ENCODE peak calls at places on chromosomes 4 and X, in four cellular contexts. W is K562, A is upper lobe of right lung, U is GM23338. Y is an unnamed sample.

GRCh38 chr4:37836838-37837413 is 10.4 kb downstream of the PGM2 start:
- DNase-seq in W (no peak), A (no peak), U (no peak), Y (no peak)

GRCh38 chrX:11698747-11699146 is 33.0 kb upstream of the ARHGAP6 start:
- DNase-seq in W (no peak), A (no peak), U (no peak), Y (no peak)

GRCh38 chr4:163063891-163064290 is 102.8 kb downstream of the NAF1 start:
- DNase-seq in W (no peak), A (no peak), U (no peak), Y (no peak)

GRCh38 chr4:8291036-8291682 is 21.6 kb downstream of the HTRA3 start:
- DNase-seq in W (no peak), A (peak; percentile 56), U (no peak), Y (no peak)

GRCh38 chrX:1481636-1482529 is 29.2 kb upstream of the ASMTL start:
- DNase-seq in W (peak; percentile 15), A (peak; percentile 71), U (peak; percentile 88), Y (peak; percentile 2)

GRCh38 chrX:151815461-151815860 is 80.9 kb downstream of the CNGA2 start:
- DNase-seq in W (no peak), A (no peak), U (no peak), Y (no peak)

GRCh38 chrX:132257116-132257515 is 37.9 kb upstream of the RAP2C start:
- DNase-seq in W (no peak), A (no peak), U (no peak), Y (no peak)

GRCh38 chr4:123995939-123996338 is 599.3 kb downstream of the SPRY1 start:
- DNase-seq in W (no peak), A (no peak), U (no peak), Y (peak; percentile 40)

GRCh38 chr4:138308421-138308820 is 66.3 kb upstream of the SLC7A11 start:
- DNase-seq in W (no peak), A (no peak), U (no peak), Y (peak; percentile 89)

GRCh38 chr4:187017156-187017555 is 293.5 kb upstream of the FAT1 start:
- DNase-seq in W (no peak), A (no peak), U (peak; percentile 45), Y (no peak)

GRCh38 chr4:659851-660250 is 14.2 kb downstream of the ATP5ME start:
- DNase-seq in W (no peak), A (no peak), U (no peak), Y (no peak)

GRCh38 chrX:133350751-133351150 is 64.5 kb downstream of the GPC4 start:
- DNase-seq in W (no peak), A (no peak), U (no peak), Y (no peak)

GRCh38 chr4:38150766-38151165 is 190.6 kb downstream of the PTTG2 start:
- DNase-seq in W (no peak), A (no peak), U (no peak), Y (no peak)

GRCh38 chrX:10631416-10632145 is 11.2 kb upstream of the MID1 start:
- DNase-seq in W (no peak), A (no peak), U (no peak), Y (no peak)

GRCh38 chr4:32133734-32134133 is 1413.6 kb downstream of the PCDH7 start:
- DNase-seq in W (no peak), A (no peak), U (peak; percentile 30), Y (no peak)

GRCh38 chrX:153639177-153640044 is 7.6 kb upstream of the DUSP9 start:
- DNase-seq in W (no peak), A (no peak), U (no peak), Y (no peak)

GRCh38 chr4:115360441-115360840 is 247.0 kb upstream of the NDST4 start:
- DNase-seq in W (no peak), A (no peak), U (no peak), Y (no peak)

GRCh38 chrX:30561191-30561590 is 16.4 kb downstream of the TASL start:
- DNase-seq in W (no peak), A (no peak), U (no peak), Y (no peak)

GRCh38 chr4:176654565-176655216 is 138.0 kb downstream of the VEGFC start:
- DNase-seq in W (no peak), A (no peak), U (no peak), Y (no peak)

GRCh38 chr4:26212528-26212927 is 108.3 kb upstream of the RBPJ start:
- DNase-seq in W (no peak), A (no peak), U (no peak), Y (no peak)

GRCh38 chr4:10639100-10639499 is 45.5 kb downstream of the CLNK start:
- DNase-seq in W (no peak), A (no peak), U (no peak), Y (no peak)

GRCh38 chrX:102832661-102833060 is 104.4 kb upstream of the RAB40AL start:
- DNase-seq in W (peak; percentile 18), A (no peak), U (peak; percentile 26), Y (no peak)

GRCh38 chr4:116397291-116397690 is 688.1 kb downstream of the TRAM1L1 start:
- DNase-seq in W (no peak), A (no peak), U (peak; percentile 6), Y (no peak)

GRCh38 chrX:56764975-56765791 is 36.1 kb downstream of the NBDY start:
- DNase-seq in W (no peak), A (peak; percentile 13), U (no peak), Y (no peak)

GRCh38 chrX:78066110-78066509 is 37.9 kb upstream of the PGK1 start:
- DNase-seq in W (no peak), A (no peak), U (no peak), Y (no peak)

GRCh38 chr4:100657187-100657586 is 139.4 kb upstream of the EMCN start:
- DNase-seq in W (no peak), A (no peak), U (no peak), Y (no peak)

GRCh38 chr4:186724048-186724860 is 598 bp upstream of the FAT1 start:
- DNase-seq in W (peak; percentile 35), A (peak; percentile 72), U (peak; percentile 91), Y (no peak)

GRCh38 chrX:52271212-52271611 is 86.5 kb downstream of the MAGED4 start:
- DNase-seq in W (no peak), A (no peak), U (peak; percentile 64), Y (no peak)

GRCh38 chr4:4864940-4865704 is 5.7 kb downstream of the MSX1 start:
- DNase-seq in W (no peak), A (no peak), U (peak; percentile 72), Y (no peak)

GRCh38 chr4:4865705-4866123 is 6.2 kb downstream of the MSX1 start:
- DNase-seq in W (no peak), A (no peak), U (peak; percentile 43), Y (no peak)

GRCh38 chr4:4862665-4863482 is 3.4 kb downstream of the MSX1 start:
- DNase-seq in W (no peak), A (no peak), U (peak; percentile 66), Y (no peak)

GRCh38 chr4:4866124-4866832 is 6.8 kb downstream of the MSX1 start:
- DNase-seq in W (no peak), A (no peak), U (peak; percentile 57), Y (no peak)

GRCh38 chr4:4864443-4864939 is 5.0 kb downstream of the MSX1 start:
- DNase-seq in W (no peak), A (no peak), U (no peak), Y (no peak)
- H3K27ac ChIP-seq in W (no peak overlapping the region), A (no peak overlapping the region), U (no peak overlapping the region), Y (no peak overlapping the region)

GRCh38 chr4:148405161-148405893 is 36.9 kb downstream of the NR3C2 start:
- DNase-seq in W (no peak), A (no peak), U (no peak), Y (no peak)
- H3K27ac ChIP-seq in W (no peak overlapping the region), A (no peak overlapping the region), U (no peak overlapping the region), Y (no peak overlapping the region)

GRCh38 chr4:1784395-1784788 is 8.7 kb upstream of the FGFR3 start:
- DNase-seq in W (no peak), A (no peak), U (no peak), Y (no peak)

GRCh38 chr4:1785592-1785991 is 7.5 kb upstream of the FGFR3 start:
- DNase-seq in W (no peak), A (no peak), U (no peak), Y (no peak)

GRCh38 chr4:1783970-1784369 is 9.1 kb upstream of the FGFR3 start:
- DNase-seq in W (peak; percentile 50), A (no peak), U (no peak), Y (no peak)

GRCh38 chr4:1786544-1787362 is 6.3 kb upstream of the FGFR3 start:
- DNase-seq in W (no peak), A (no peak), U (no peak), Y (no peak)

DNA sequence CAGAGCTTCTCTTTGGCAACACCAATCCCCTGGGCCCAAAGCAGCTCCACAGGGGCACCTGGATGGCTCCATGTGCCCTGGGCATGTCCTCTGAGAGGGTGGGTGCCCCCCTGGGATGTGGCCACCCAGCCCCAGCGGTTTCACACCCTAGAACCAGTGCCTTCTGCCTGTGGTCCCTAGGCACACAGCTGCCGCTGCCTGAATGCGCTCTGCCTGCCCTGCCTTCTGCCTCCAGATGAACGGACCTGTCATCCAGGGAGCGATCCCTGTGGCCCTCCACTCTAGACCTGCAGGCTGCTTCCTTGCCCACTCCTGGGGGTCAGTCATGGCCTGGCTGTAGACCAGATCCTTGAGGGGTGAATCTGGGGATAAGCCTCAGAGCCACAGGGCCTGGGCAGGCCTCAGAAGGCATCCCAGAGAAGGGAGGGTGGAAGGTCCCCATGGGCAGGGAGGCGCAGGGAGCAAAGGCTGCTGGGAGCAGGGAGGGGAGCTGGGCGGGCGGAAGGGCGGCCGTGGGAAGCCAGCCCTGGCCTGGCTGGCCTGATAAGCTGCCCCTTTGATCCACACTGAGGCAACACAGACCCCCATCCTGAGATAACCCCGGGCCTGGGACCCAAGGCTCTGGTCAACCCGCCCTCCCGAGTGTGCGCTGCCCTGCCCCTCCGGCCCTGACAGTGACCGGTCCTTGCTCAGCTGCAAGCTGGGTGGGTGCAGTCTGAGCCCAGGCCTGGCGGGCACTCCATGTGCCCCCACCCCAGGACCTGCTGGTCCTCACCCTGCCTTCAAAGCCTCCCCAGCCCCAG is 8.1 kb upstream of the FGFR3 start:
- DNase-seq in W (peak; percentile 88), A (no peak), U (no peak), Y (no peak)
- H3K27ac ChIP-seq in W (peak overlapping the region; percentile 62), A (no peak overlapping the region), U (no peak overlapping the region), Y (no peak overlapping the region)

GRCh38 chrX:107721318-107721717 is 54.3 kb downstream of the TSC22D3 start:
- DNase-seq in W (no peak), A (no peak), U (no peak), Y (no peak)
- H3K27ac ChIP-seq in W (no peak overlapping the region), A (no peak overlapping the region), U (no peak overlapping the region), Y (no peak overlapping the region)

GRCh38 chr4:98645527-98645926 is 12.9 kb downstream of the TSPAN5 start:
- DNase-seq in W (no peak), A (no peak), U (no peak), Y (no peak)

GRCh38 chr4:98641906-98642668 is 16.3 kb downstream of the TSPAN5 start:
- DNase-seq in W (no peak), A (no peak), U (no peak), Y (no peak)

GRCh38 chr4:98643760-98644159 is 14.7 kb downstream of the TSPAN5 start:
- DNase-seq in W (no peak), A (no peak), U (no peak), Y (no peak)

GRCh38 chr4:98641393-98641792 is 17.0 kb downstream of the TSPAN5 start:
- DNase-seq in W (no peak), A (no peak), U (no peak), Y (no peak)

GRCh38 chr4:98642991-98643426 is 15.4 kb downstream of the TSPAN5 start:
- DNase-seq in W (no peak), A (no peak), U (no peak), Y (peak; percentile 90)
- H3K27ac ChIP-seq in W (no peak overlapping the region), A (no peak overlapping the region), U (no peak overlapping the region), Y (peak overlapping the region; percentile 58)

Y was measured in epithelial cell of prostate.